ENCODE peak calls at places on chromosomes 13 and 19, in ten cellular contexts. W, X, Y, D, F, O, C, G, V and B are unnamed samples.

GRCh38 chr19:52936958-52937334 is 13.7 kb upstream of the ZNF888 start:
- DNase-seq in W (peak), X (no peak), Y (no peak), D (no peak), F (no peak), O (no peak), C (no peak), G (no peak), V (no peak), B (no peak)

GRCh38 chr13:19984430-19985218 is 26.1 kb downstream of the ZMYM2 start:
- DNase-seq in W (peak), X (peak), Y (no peak), D (peak), F (no peak), O (peak), C (peak), G (peak), V (no peak), B (peak)

GRCh38 chr19:41569481-41570150 is 6.3 kb upstream of the CEACAM21 start:
- DNase-seq in W (no peak), X (no peak), Y (no peak), D (no peak), F (no peak), O (no peak), C (no peak), G (no peak), V (no peak), B (no peak)

GRCh38 chr13:23637813-23638212 is 67.6 kb downstream of the TNFRSF19 start:
- DNase-seq in W (no peak), X (no peak), Y (no peak), D (no peak), F (no peak), O (no peak), C (no peak), G (no peak), V (peak), B (no peak)

GRCh38 chr19:19704836-19705235 is 28.1 kb downstream of the ZNF14 start:
- DNase-seq in W (no peak), X (no peak), Y (no peak), D (no peak), F (no peak), O (no peak), C (no peak), G (no peak), V (no peak), B (no peak)

GRCh38 chr13:95083758-95084157 is 217.5 kb downstream of the ABCC4 start:
- DNase-seq in W (no peak), X (peak), Y (no peak), D (no peak), F (no peak), O (no peak), C (peak), G (no peak), V (no peak), B (no peak)

GRCh38 chr19:50925734-50926133 is 14.5 kb upstream of the KLK4 start:
- DNase-seq in W (no peak), X (peak), Y (no peak), D (no peak), F (no peak), O (no peak), C (peak), G (no peak), V (no peak), B (no peak)

GRCh38 chr19:21580818-21581217 is 75.4 kb downstream of the ZNF429 start:
- DNase-seq in W (no peak), X (no peak), Y (no peak), D (no peak), F (no peak), O (no peak), C (no peak), G (no peak), V (no peak), B (no peak)

GRCh38 chr13:111919286-111919685 is 147.7 kb upstream of the SOX1 start:
- DNase-seq in W (no peak), X (no peak), Y (no peak), D (no peak), F (no peak), O (no peak), C (no peak), G (no peak), V (no peak), B (no peak)

GRCh38 chr13:25886438-25887214 is 165.2 kb downstream of the SHISA2 start:
- DNase-seq in W (peak), X (peak), Y (no peak), D (peak), F (peak), O (peak), C (peak), G (peak), V (no peak), B (peak)

GRCh38 chr19:11197291-11198174 is at the start of gene KANK2:
- DNase-seq in W (peak), X (peak), Y (peak), D (peak), F (peak), O (peak), C (peak), G (peak), V (peak), B (peak)

GRCh38 chr19:46945668-46946067 is 74.0 kb upstream of the NPAS1 start:
- DNase-seq in W (no peak), X (peak), Y (no peak), D (no peak), F (no peak), O (no peak), C (peak), G (no peak), V (no peak), B (no peak)